ENCODE peak calls at places on chromosomes 4 and X, in nine cellular contexts. Z, G, L, N, D, I, C, V and W are unnamed samples.

GRCh38 chrX:14501312-14501711 is 28.0 kb upstream of the GLRA2 start:
- DNase-seq in V (no peak), D (no peak), I (no peak), C (no peak), N (no peak), L (no peak), Z (no peak), G (no peak), W (no peak)

GRCh38 chr4:98166025-98166730 is 22.9 kb upstream of the STPG2 start:
- DNase-seq in C (no peak), L (no peak), V (no peak), N (no peak), G (peak), Z (peak), I (no peak), D (peak), W (peak)

GRCh38 chrX:78527263-78527662 is 131.9 kb downstream of the RTL3 start:
- DNase-seq in I (no peak), L (no peak), G (no peak), D (no peak), V (peak), N (no peak), C (no peak), Z (no peak), W (no peak)

GRCh38 chrX:153937056-153937455 is 2.2 kb upstream of the NAA10 start:
- DNase-seq in G (no peak), I (no peak), V (no peak), D (no peak), C (no peak), Z (no peak), L (no peak), N (no peak), W (no peak)

GRCh38 chrX:147912093-147912801 is 528 bp downstream of the FMR1 start:
- DNase-seq in L (peak), V (peak), D (peak), I (peak), G (peak), Z (peak), C (peak), N (peak), W (peak)

GRCh38 chr4:129355031-129355430 is 259.1 kb downstream of the C4orf33 start:
- DNase-seq in I (no peak), D (no peak), L (no peak), V (no peak), C (no peak), G (no peak), N (no peak), Z (no peak), W (peak)

GRCh38 chr4:168837922-168838321 is 172.1 kb downstream of the CBR4 start:
- DNase-seq in I (no peak), G (no peak), D (no peak), C (no peak), L (no peak), V (peak), N (no peak), Z (no peak), W (no peak)

GRCh38 chr4:80471701-80472100 is 136.2 kb downstream of the CFAP299 start:
- DNase-seq in L (peak), D (no peak), V (no peak), G (peak), N (peak), C (no peak), Z (peak), I (no peak), W (peak)

GRCh38 chr4:604131-604530 is 21.2 kb upstream of the PDE6B start:
- DNase-seq in N (no peak), I (no peak), G (no peak), C (no peak), L (no peak), V (no peak), D (no peak), Z (no peak), W (no peak)

GRCh38 chr4:182385897-182386296 is 142.7 kb downstream of the TENM3 start:
- DNase-seq in D (no peak), G (no peak), L (peak), N (no peak), V (no peak), I (no peak), C (no peak), Z (no peak), W (no peak)

GRCh38 chr4:5165419-5166369 is 114.4 kb downstream of the STK32B start:
- DNase-seq in Z (no peak), C (no peak), D (no peak), V (peak), L (no peak), I (no peak), G (no peak), N (peak), W (peak)

GRCh38 chr4:20318899-20319291 is 67.2 kb downstream of the SLIT2 start:
- DNase-seq in G (no peak), L (no peak), C (no peak), D (no peak), V (no peak), I (no peak), Z (no peak), N (no peak), W (no peak)

GRCh38 chrX:57741107-57741506 is 61.0 kb upstream of the NLRP2B start:
- DNase-seq in N (no peak), C (no peak), G (no peak), V (no peak), L (no peak), I (no peak), Z (no peak), D (no peak), W (no peak)

GRCh38 chr4:26836539-26836938 is 24.1 kb upstream of the STIM2 start:
- DNase-seq in Z (no peak), G (no peak), L (no peak), I (no peak), N (no peak), V (no peak), D (no peak), C (no peak), W (no peak)

GRCh38 chr4:125484912-125485311 is 170.2 kb downstream of the FAT4 start:
- DNase-seq in L (no peak), V (no peak), I (no peak), N (no peak), C (no peak), G (no peak), D (no peak), Z (no peak), W (peak)

GRCh38 chrX:29257516-29257915 is 670.3 kb downstream of the IL1RAPL1 start:
- DNase-seq in V (peak), I (no peak), L (no peak), N (no peak), C (no peak), G (no peak), D (no peak), Z (no peak), W (peak)

GRCh38 chr4:6782147-6782845 is at the start of gene KIAA0232:
- DNase-seq in V (peak), I (peak), Z (peak), D (peak), C (peak), N (peak), L (peak), G (peak), W (peak)
- TF ChIP-seq CTCF in V (no peak), I (no peak), Z (no peak), D (no peak), C (no peak), N (no peak), L (no peak), G (no peak), W (no peak)

DNA sequence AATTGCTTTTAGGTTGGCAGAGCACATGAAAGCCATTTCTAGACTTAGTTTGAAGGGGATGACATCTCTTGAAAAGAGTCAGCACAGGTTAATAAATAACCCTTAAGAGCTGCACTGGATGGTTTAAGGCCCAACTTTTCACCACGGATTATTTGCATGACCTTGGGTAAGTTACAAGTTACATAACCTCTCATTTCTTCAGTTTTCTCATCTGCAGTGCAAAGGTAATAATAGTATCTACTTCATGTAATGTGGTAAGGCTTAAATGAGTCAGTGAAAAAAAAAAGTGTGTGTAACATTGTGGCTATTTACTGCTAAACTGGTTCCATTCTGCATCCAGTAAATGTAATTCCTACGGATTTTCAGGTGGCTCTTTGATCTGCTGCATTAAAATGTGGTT is 715.8 kb downstream of the CCSER1 start:
- DNase-seq in C (no peak), G (no peak), D (peak), Z (no peak), L (peak), I (no peak), V (no peak), N (no peak), W (no peak)
- H3K4me3 ChIP-seq in C (no peak), G (no peak), D (no peak), Z (no peak), L (no peak), I (no peak), V (no peak), N (no peak), W (no peak)

DNA sequence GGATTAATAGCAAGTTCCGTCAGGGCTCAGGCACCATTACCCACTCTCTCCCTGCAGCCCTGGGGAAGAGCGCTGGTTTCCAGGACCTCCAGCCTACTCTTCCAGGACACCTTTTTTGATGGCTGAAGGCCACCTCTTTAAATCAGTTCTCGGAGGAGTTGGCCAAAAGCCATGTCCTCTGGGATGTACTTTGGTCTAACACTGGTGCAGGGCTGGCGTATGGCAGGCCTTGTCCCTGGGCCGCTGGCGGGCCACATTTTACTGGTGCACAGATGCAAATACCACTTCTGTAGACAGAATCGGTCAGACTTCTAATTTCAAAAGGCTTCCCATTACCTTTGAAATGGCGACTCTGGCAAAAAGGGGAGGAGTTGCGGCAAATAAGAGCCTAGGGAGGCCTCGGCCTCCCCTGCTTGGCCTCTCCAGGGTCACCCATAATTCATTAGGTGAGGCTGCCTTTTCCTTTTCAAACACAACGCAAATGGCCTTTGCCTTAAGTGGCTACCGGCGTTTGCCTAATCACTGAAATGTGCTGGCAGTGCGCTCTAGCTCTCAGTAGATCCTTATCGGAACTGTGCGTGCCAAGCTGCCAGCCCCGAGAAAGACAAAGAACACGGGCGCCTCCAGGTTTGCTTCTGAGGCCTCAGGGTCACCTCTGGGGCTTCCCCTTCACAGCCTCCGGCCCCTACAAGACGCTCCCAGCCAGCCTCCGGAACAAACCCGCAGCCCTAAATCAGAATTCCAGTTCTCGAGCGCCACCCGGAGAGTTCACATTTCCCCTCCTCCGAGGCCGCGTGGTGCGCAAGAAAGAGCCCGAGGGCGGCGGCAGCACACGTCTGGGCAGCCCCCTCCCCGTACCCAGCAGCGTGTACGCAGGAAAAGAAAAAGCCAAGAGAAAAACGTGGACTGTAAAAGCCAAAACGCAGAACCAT is 76.2 kb upstream of the BCOR start:
- DNase-seq in G (peak), I (peak), D (no peak), C (no peak), L (peak), N (peak), V (no peak), Z (peak), W (peak)
- TF ChIP-seq CTCF in G (no peak), I (no peak), D (no peak), C (no peak), L (no peak), N (no peak), V (no peak), Z (no peak), W (no peak)

GRCh38 chr4:134773497-134774000 is 572.0 kb upstream of the PABPC4L start:
- DNase-seq in D (no peak), V (no peak), C (no peak), N (no peak), I (no peak), G (no peak), Z (no peak), L (no peak), W (no peak)

GRCh38 chr4:134780244-134780643 is 578.7 kb upstream of the PABPC4L start:
- DNase-seq in D (no peak), V (no peak), L (no peak), N (no peak), I (no peak), Z (no peak), C (no peak), G (no peak), W (no peak)

DNA sequence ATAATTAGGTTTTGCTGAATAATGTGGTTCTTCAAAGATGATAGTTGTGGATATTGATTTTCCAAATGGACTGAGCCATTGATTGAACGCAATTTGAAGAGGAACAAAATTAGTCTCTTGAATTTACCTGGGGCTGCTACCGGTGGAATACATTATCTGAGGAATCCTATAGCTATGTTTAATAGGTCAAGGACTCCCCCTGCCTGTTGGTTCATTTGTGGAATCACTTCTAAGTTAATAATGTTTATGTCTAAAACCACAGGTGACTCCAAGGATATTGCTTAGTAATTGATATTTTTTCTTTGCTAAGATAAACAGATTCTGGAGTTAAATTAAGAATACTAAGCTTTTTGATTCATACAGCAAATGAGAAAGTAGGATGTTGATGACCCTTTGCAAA is 576.0 kb upstream of the PABPC4L start:
- DNase-seq in L (no peak), I (peak), N (peak), Z (no peak), V (no peak), C (no peak), G (no peak), D (peak), W (peak)
- H3K4me3 ChIP-seq in L (no peak), I (no peak), N (no peak), Z (no peak), V (no peak), C (no peak), G (no peak), D (no peak), W (no peak)